ENCODE peak calls at places on chromosome 14, in ten cellular contexts. One of them, this sample, is unnamed.

GRCh38 chr14:71650187-71650586 is 282.0 kb upstream of the RGS6 start:
- DNase-seq in germinal center: no peak
- DNase-seq in NCI-H2081 treated with DMSO at 0.1 percent for 48 hours: no peak
- DNase-seq in stromal cell of bone marrow: no peak
- DNase-seq in left kidney: no peak
- DNase-seq in cardiac septum: no peak
- DNase-seq in PC-3: no peak
- DNase-seq in COR-L47: no peak
- DNase-seq in hepatocyte: no peak
- DNase-seq in ACHN: no peak
- DNase-seq in this sample: no peak

GRCh38 chr14:101716956-101717662 is 44.4 kb upstream of the PPP2R5C start:
- DNase-seq in stromal cell of bone marrow: no peak
- DNase-seq in hepatocyte: no peak
- DNase-seq in germinal center: no peak
- DNase-seq in left kidney: no peak
- DNase-seq in COR-L47: no peak
- DNase-seq in PC-3: no peak
- DNase-seq in NCI-H2081 treated with DMSO at 0.1 percent for 48 hours: no peak
- DNase-seq in cardiac septum: no peak
- DNase-seq in ACHN: no peak
- DNase-seq in this sample: peak; percentile 13

GRCh38 chr14:69879175-69880047 is at the start of gene SMOC1:
- DNase-seq in PC-3: no peak
- DNase-seq in germinal center: peak; percentile 40
- DNase-seq in left kidney: peak; percentile 86
- DNase-seq in cardiac septum: no peak
- DNase-seq in stromal cell of bone marrow: no peak
- DNase-seq in COR-L47: peak; percentile 89
- DNase-seq in hepatocyte: peak; percentile 80
- DNase-seq in ACHN: peak; percentile 5
- DNase-seq in NCI-H2081 treated with DMSO at 0.1 percent for 48 hours: peak; percentile 79
- DNase-seq in this sample: peak; percentile 32

GRCh38 chr14:101182476-101182875 is 279.0 kb upstream of the RTL1 start:
- DNase-seq in stromal cell of bone marrow: no peak
- DNase-seq in PC-3: no peak
- DNase-seq in germinal center: no peak
- DNase-seq in hepatocyte: no peak
- DNase-seq in COR-L47: no peak
- DNase-seq in NCI-H2081 treated with DMSO at 0.1 percent for 48 hours: no peak
- DNase-seq in cardiac septum: no peak
- DNase-seq in left kidney: no peak
- DNase-seq in ACHN: no peak
- DNase-seq in this sample: no peak

GRCh38 chr14:102633906-102634595 is 41.6 kb downstream of the RCOR1 start:
- DNase-seq in hepatocyte: no peak
- DNase-seq in germinal center: no peak
- DNase-seq in left kidney: no peak
- DNase-seq in cardiac septum: no peak
- DNase-seq in PC-3: no peak
- DNase-seq in stromal cell of bone marrow: no peak
- DNase-seq in COR-L47: no peak
- DNase-seq in NCI-H2081 treated with DMSO at 0.1 percent for 48 hours: no peak
- DNase-seq in ACHN: no peak
- DNase-seq in this sample: no peak

GRCh38 chr14:26233126-26233525 is 364.7 kb downstream of the NOVA1 start:
- DNase-seq in left kidney: no peak
- DNase-seq in stromal cell of bone marrow: no peak
- DNase-seq in hepatocyte: no peak
- DNase-seq in germinal center: no peak
- DNase-seq in ACHN: no peak
- DNase-seq in PC-3: no peak
- DNase-seq in COR-L47: peak; percentile 3
- DNase-seq in cardiac septum: no peak
- DNase-seq in NCI-H2081 treated with DMSO at 0.1 percent for 48 hours: no peak
- DNase-seq in this sample: no peak

GRCh38 chr14:65255583-65256443 is 153.5 kb upstream of the MAX start:
- DNase-seq in ACHN: no peak
- DNase-seq in cardiac septum: no peak
- DNase-seq in NCI-H2081 treated with DMSO at 0.1 percent for 48 hours: no peak
- DNase-seq in COR-L47: peak; percentile 82
- DNase-seq in stromal cell of bone marrow: no peak
- DNase-seq in germinal center: no peak
- DNase-seq in hepatocyte: peak; percentile 90
- DNase-seq in PC-3: peak; percentile 95
- DNase-seq in left kidney: peak; percentile 85
- DNase-seq in this sample: peak; percentile 94

GRCh38 chr14:76929927-76930326 is 98.6 kb downstream of the IRF2BPL start:
- DNase-seq in ACHN: no peak
- DNase-seq in left kidney: peak; percentile 71
- DNase-seq in COR-L47: no peak
- DNase-seq in stromal cell of bone marrow: no peak
- DNase-seq in hepatocyte: no peak
- DNase-seq in cardiac septum: no peak
- DNase-seq in germinal center: no peak
- DNase-seq in PC-3: no peak
- DNase-seq in NCI-H2081 treated with DMSO at 0.1 percent for 48 hours: no peak
- DNase-seq in this sample: no peak

GRCh38 chr14:105069887-105070759 is 4.9 kb upstream of the GPR132 start:
- DNase-seq in PC-3: no peak
- DNase-seq in cardiac septum: no peak
- DNase-seq in ACHN: no peak
- DNase-seq in COR-L47: no peak
- DNase-seq in left kidney: no peak
- DNase-seq in NCI-H2081 treated with DMSO at 0.1 percent for 48 hours: no peak
- DNase-seq in stromal cell of bone marrow: no peak
- DNase-seq in hepatocyte: peak; percentile 8
- DNase-seq in germinal center: no peak
- DNase-seq in this sample: no peak

GRCh38 chr14:63487724-63488123 is 55.5 kb downstream of the PPP2R5E start:
- DNase-seq in NCI-H2081 treated with DMSO at 0.1 percent for 48 hours: no peak
- DNase-seq in COR-L47: no peak
- DNase-seq in ACHN: no peak
- DNase-seq in stromal cell of bone marrow: no peak
- DNase-seq in PC-3: no peak
- DNase-seq in left kidney: no peak
- DNase-seq in cardiac septum: no peak
- DNase-seq in germinal center: no peak
- DNase-seq in hepatocyte: no peak
- DNase-seq in this sample: no peak